ENCODE peak calls at places on chromosomes 1 and 21, in six cellular contexts. H is progenitor cell of endocrine pancreas, D is lower lobe of right lung, Z is ovary, C is GM23338, Q is A549. O is an unnamed sample.

GRCh38 chr1:53330819-53331218 is 2.9 kb upstream of the LRP8 start:
- DNase-seq in Z (no peak), Q (no peak), D (peak; percentile 73), C (no peak), H (no peak), O (peak; percentile 62)

GRCh38 chr21:44087426-44088400 is 19.5 kb upstream of the PWP2 start:
- DNase-seq in D (peak; percentile 63), C (no peak), H (no peak), Z (no peak), Q (no peak), O (peak; percentile 55)

GRCh38 chr1:238302646-238303045 is 411.9 kb upstream of the ZP4 start:
- DNase-seq in H (no peak), Z (no peak), D (no peak), Q (no peak), C (no peak), O (no peak)

GRCh38 chr1:14516974-14517812 is 81.3 kb upstream of the KAZN start:
- DNase-seq in H (no peak), Q (no peak), C (no peak), D (no peak), Z (no peak), O (peak; percentile 52)

GRCh38 chr1:156711011-156711817 is 5.8 kb upstream of the CRABP2 start:
- DNase-seq in Q (no peak), H (no peak), Z (no peak), C (no peak), D (no peak), O (no peak)

GRCh38 chr1:8985915-8986813 is 40.1 kb downstream of the SLC2A7 start:
- DNase-seq in C (no peak), Z (no peak), H (no peak), D (peak; percentile 73), Q (peak; percentile 67), O (peak; percentile 85)

GRCh38 chr1:156998840-156999239 is 46.7 kb downstream of the ARHGEF11 start:
- DNase-seq in Z (no peak), C (no peak), Q (no peak), H (no peak), D (no peak), O (no peak)

GRCh38 chr1:7594002-7594713 is 176.9 kb upstream of the VAMP3 start:
- DNase-seq in D (no peak), C (no peak), H (no peak), Q (no peak), Z (peak; percentile 2), O (no peak)

GRCh38 chr1:111290640-111291039 is at the start of gene CHIA:
- DNase-seq in D (peak; percentile 59), Z (no peak), H (no peak), Q (no peak), C (no peak), O (no peak)

GRCh38 chr1:158019177-158019868 is 25.9 kb downstream of the KIRREL1 start:
- DNase-seq in Q (peak; percentile 76), Z (no peak), C (peak; percentile 94), H (no peak), D (no peak), O (peak; percentile 83)

GRCh38 chr21:38236232-38236631 is 20.6 kb upstream of the KCNJ15 start:
- DNase-seq in D (no peak), Q (no peak), Z (no peak), H (no peak), C (peak; percentile 4), O (no peak)

GRCh38 chr1:20099533-20099932 is 19.8 kb downstream of the PLA2G2D start:
- DNase-seq in C (no peak), Z (no peak), D (no peak), H (no peak), Q (no peak), O (no peak)

GRCh38 chr1:234260578-234260977 is 112.7 kb upstream of the COA6 start:
- DNase-seq in Q (no peak), Z (no peak), C (no peak), D (no peak), H (no peak), O (no peak)

GRCh38 chr21:36813071-36813470 is 114.2 kb downstream of the SIM2 start:
- DNase-seq in C (no peak), Q (no peak), H (no peak), Z (no peak), D (no peak), O (no peak)

GRCh38 chr21:45981641-45982255 is at the start of gene COL6A1:
- DNase-seq in H (peak; percentile 62), Z (peak; percentile 87), C (peak; percentile 52), D (peak; percentile 70), Q (no peak), O (no peak)
- TF ChIP-seq CTCF in H (peak; percentile 11), Z (no peak), C (no peak), D (no peak), Q (no peak), O (no peak)

GRCh38 chr1:29688477-29689365 is 452.4 kb downstream of the PTPRU start:
- DNase-seq in D (no peak), C (no peak), Q (no peak), Z (no peak), H (no peak), O (no peak)

GRCh38 chr1:29690156-29690555 is 453.8 kb downstream of the PTPRU start:
- DNase-seq in D (no peak), Z (no peak), Q (no peak), H (no peak), C (no peak), O (no peak)

GRCh38 chr1:29689372-29690030 is 453.2 kb downstream of the PTPRU start:
- DNase-seq in C (no peak), D (no peak), H (no peak), Z (no peak), Q (no peak), O (no peak)

GRCh38 chr1:29687601-29688244 is 451.4 kb downstream of the PTPRU start:
- DNase-seq in D (no peak), Z (no peak), C (no peak), Q (no peak), H (no peak), O (peak; percentile 33)

DNA sequence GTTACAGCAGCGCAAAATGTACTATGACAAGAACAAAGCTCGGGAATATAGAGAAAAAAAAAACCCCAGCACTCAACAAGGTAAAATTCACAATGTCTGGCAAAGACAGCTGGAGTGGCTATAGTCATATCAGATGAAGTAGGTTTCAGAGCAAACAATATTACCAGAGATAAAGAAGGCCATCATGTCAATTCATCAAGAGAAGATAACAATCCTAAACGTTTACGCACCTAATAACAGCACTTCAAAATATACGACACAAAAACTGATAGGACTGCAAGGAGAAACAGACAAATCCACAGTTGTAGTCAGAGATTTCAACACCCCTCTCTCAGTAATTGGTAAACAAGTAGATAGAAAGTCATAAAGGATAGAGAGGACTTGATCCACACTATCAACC is 455.2 kb downstream of the PTPRU start:
- DNase-seq in Q (no peak), D (no peak), H (no peak), Z (no peak), C (no peak), O (no peak)
- TF ChIP-seq CTCF in Q (no peak), D (no peak), H (no peak), Z (no peak), C (no peak), O (no peak)

GRCh38 chr1:6019166-6019845 is 26.4 kb upstream of the KCNAB2 start:
- DNase-seq in Z (no peak), H (no peak), D (no peak), Q (no peak), C (no peak), O (no peak)
- TF ChIP-seq CTCF in Z (no peak), H (no peak), D (no peak), Q (no peak), C (no peak), O (no peak)

GRCh38 chr1:244636488-244637259 is 16.3 kb upstream of the DESI2 start:
- DNase-seq in Z (no peak), Q (no peak), H (no peak), C (peak; percentile 33), D (no peak), O (no peak)
- TF ChIP-seq CTCF in Z (no peak), Q (no peak), H (no peak), C (peak; percentile 70), D (no peak), O (no peak)

DNA sequence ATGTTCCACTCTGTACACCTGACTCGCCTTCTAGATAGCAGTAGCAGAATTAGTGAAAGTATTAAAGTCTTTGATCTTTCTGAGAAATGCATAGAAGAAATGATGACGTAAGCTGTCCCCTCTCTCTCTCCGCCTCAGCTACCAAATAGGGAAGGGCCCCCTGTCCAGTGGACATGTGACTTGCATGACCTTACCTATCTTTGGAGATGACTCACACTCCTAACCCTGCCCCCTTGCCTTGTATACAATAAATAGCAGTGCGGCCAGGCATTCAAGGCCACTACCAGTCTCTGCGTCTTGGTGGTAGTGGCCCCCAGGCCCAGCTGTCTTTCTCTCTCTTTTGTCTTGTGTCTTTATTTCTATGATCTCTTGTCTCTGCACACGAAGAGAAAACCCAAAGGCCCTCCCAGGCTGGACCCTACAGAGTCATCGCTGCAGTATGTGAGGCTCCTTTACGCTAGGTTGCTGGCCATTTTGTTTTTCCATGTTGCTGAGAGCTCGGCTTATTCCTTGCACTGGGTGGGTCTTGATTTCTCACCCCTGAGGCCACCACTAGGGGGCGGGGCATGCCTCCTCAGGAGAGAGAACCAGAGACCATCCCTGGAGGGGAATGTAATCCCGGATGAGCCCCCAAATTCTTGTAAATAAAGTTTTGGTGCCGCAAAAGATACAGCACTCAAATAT is 16.0 kb upstream of the ZBTB8B start:
- DNase-seq in D (no peak), Q (peak; percentile 41), C (peak; percentile 89), Z (no peak), H (no peak), O (no peak)
- TF ChIP-seq CTCF in D (no peak), Q (peak; percentile 39), C (peak; percentile 62), Z (no peak), H (peak; percentile 27), O (no peak)

O was measured in coronary artery.